ENCODE peak calls at places on chromosome 22, in six cellular contexts. I is vagina, X is sigmoid colon, D is IMR-90, P is ovary, H is breast epithelium. W is an unnamed sample. For H3K4me1, the result is how much of the 10 kb centered on the place peaks cover.

GRCh38 chr22:20491346-20491745 is 4.2 kb downstream of the KLHL22 start:
- DNase-seq in I (no peak), X (no peak), D (no peak), P (no peak), H (no peak), W (no peak)

GRCh38 chr22:42340695-42341383 is 70.4 kb upstream of the TCF20 start:
- DNase-seq in I (no peak), X (peak), D (no peak), P (peak), H (no peak), W (no peak)

GRCh38 chr22:43381693-43382092 is 30.1 kb upstream of the MPPED1 start:
- DNase-seq in I (no peak), X (peak), D (peak), P (no peak), H (no peak), W (no peak)

GRCh38 chr22:32042924-32043323 is at the start of gene SLC5A1:
- DNase-seq in I (no peak), X (no peak), D (no peak), P (no peak), H (peak), W (peak)

GRCh38 chr22:50529416-50530279 is at the start of gene TYMP:
- DNase-seq in I (no peak), X (peak), D (no peak), P (no peak), H (peak), W (peak)

GRCh38 chr22:35739076-35739475 is 21.4 kb downstream of the APOL5 start:
- DNase-seq in I (peak), X (no peak), D (no peak), P (no peak), H (no peak), W (no peak)

GRCh38 chr22:37189011-37189466 is 992 bp upstream of the C1QTNF6 start:
- DNase-seq in I (no peak), X (no peak), D (no peak), P (no peak), H (no peak), W (no peak)

GRCh38 chr22:37331811-37332536 is 49.7 kb downstream of the CYTH4 start:
- DNase-seq in I (no peak), X (no peak), D (peak), P (no peak), H (no peak), W (no peak)

GRCh38 chr22:36775589-36775965 is 342 bp downstream of the IFT27 start:
- DNase-seq in I (no peak), X (peak), D (peak), P (peak), H (peak), W (no peak)

GRCh38 chr22:20629401-20629800 is 122.0 kb downstream of the MED15 start:
- DNase-seq in I (no peak), X (no peak), D (no peak), P (no peak), H (no peak), W (no peak)

GRCh38 chr22:45402466-45402865 is 10.9 kb downstream of the SMC1B start:
- DNase-seq in I (no peak), X (no peak), D (no peak), P (no peak), H (no peak), W (no peak)

GRCh38 chr22:36885474-36885873 is 24.7 kb downstream of the NCF4 start:
- DNase-seq in I (no peak), X (no peak), D (no peak), P (no peak), H (no peak), W (no peak)

GRCh38 chr22:45636668-45637067 is 35.0 kb upstream of the ATXN10 start:
- DNase-seq in I (no peak), X (peak), D (no peak), P (no peak), H (no peak), W (peak)

GRCh38 chr22:46752911-46753310 is 9.5 kb upstream of the TBC1D22A start:
- DNase-seq in I (no peak), X (no peak), D (no peak), P (no peak), H (no peak), W (no peak)

GRCh38 chr22:19046719-19047609 is 75.2 kb downstream of the DGCR2 start:
- DNase-seq in I (no peak), X (no peak), D (no peak), P (peak), H (no peak), W (peak)

GRCh38 chr22:24977370-24978230 is 25.1 kb downstream of the KIAA1671 start:
- DNase-seq in I (no peak), X (peak), D (no peak), P (peak), H (peak), W (peak)

GRCh38 chr22:35140879-35141745 is 75.2 kb downstream of the ISX start:
- DNase-seq in I (no peak), X (no peak), D (no peak), P (no peak), H (no peak), W (no peak)

GRCh38 chr22:37012956-37013355 is 6.3 kb downstream of the TST start:
- DNase-seq in I (no peak), X (no peak), D (no peak), P (no peak), H (no peak), W (peak)

GRCh38 chr22:42662114-42663021 is 13.2 kb upstream of the CYB5R3 start:
- DNase-seq in I (no peak), X (peak), D (peak), P (peak), H (peak), W (peak)

GRCh38 chr22:32327066-32327465 is 30.6 kb upstream of the RFPL3 start:
- DNase-seq in I (peak), X (no peak), D (no peak), P (no peak), H (no peak), W (no peak)

GRCh38 chr22:43334378-43334777 is 8.8 kb downstream of the SCUBE1 start:
- DNase-seq in I (no peak), X (no peak), D (no peak), P (no peak), H (no peak), W (no peak)

GRCh38 chr22:44538071-44538470 is 40.0 kb upstream of the RTL6 start:
- DNase-seq in I (no peak), X (no peak), D (peak), P (no peak), H (no peak), W (no peak)

GRCh38 chr22:35930933-35931332 is 97.7 kb downstream of the RBFOX2 start:
- DNase-seq in I (no peak), X (no peak), D (peak), P (no peak), H (no peak), W (no peak)

GRCh38 chr22:41052661-41053490 is 39.5 kb upstream of the EP300 start:
- DNase-seq in I (no peak), X (no peak), D (peak), P (no peak), H (no peak), W (no peak)

GRCh38 chr22:40310771-40311120 is 35.6 kb upstream of the ADSL start:
- DNase-seq in I (no peak), X (no peak), D (no peak), P (no peak), H (no peak), W (no peak)

GRCh38 chr22:26097840-26098239 is 71.4 kb upstream of the SEZ6L start:
- DNase-seq in I (no peak), X (no peak), D (no peak), P (no peak), H (no peak), W (no peak)

GRCh38 chr22:36325163-36326031 is 62.4 kb downstream of the MYH9 start:
- DNase-seq in I (no peak), X (peak), D (peak), P (peak), H (peak), W (no peak)

GRCh38 chr22:37070334-37070733 is 18.8 kb downstream of the KCTD17 start:
- DNase-seq in I (no peak), X (no peak), D (no peak), P (no peak), H (no peak), W (no peak)

GRCh38 chr22:33271390-33272161 is 213.4 kb upstream of the SYN3 start:
- DNase-seq in I (no peak), X (no peak), D (peak), P (peak), H (no peak), W (peak)

GRCh38 chr22:46070215-46070721 is 80.1 kb upstream of the PPARA start:
- DNase-seq in I (no peak), X (peak), D (peak), P (peak), H (no peak), W (peak)

GRCh38 chr22:50526849-50527801 is 1.7 kb upstream of the SCO2 start:
- DNase-seq in I (no peak), X (peak), D (no peak), P (no peak), H (peak), W (peak)

GRCh38 chr22:44192098-44192810 is 11.5 kb downstream of the PARVG start:
- DNase-seq in I (no peak), X (peak), D (no peak), P (no peak), H (no peak), W (no peak)

GRCh38 chr22:41480397-41480735 is 11.4 kb downstream of the ACO2 start:
- DNase-seq in I (no peak), X (no peak), D (peak), P (no peak), H (no peak), W (no peak)

GRCh38 chr22:25602924-25603323 is 38.4 kb downstream of the GRK3 start:
- DNase-seq in I (no peak), X (no peak), D (no peak), P (no peak), H (no peak), W (no peak)

GRCh38 chr22:37098976-37099577 is 10.4 kb downstream of the TMPRSS6 start:
- DNase-seq in I (no peak), X (no peak), D (no peak), P (no peak), H (no peak), W (no peak)

GRCh38 chr22:44755956-44756361 is 3.6 kb downstream of the ARHGAP8 start:
- DNase-seq in I (no peak), X (no peak), D (no peak), P (no peak), H (peak), W (no peak)

DNA sequence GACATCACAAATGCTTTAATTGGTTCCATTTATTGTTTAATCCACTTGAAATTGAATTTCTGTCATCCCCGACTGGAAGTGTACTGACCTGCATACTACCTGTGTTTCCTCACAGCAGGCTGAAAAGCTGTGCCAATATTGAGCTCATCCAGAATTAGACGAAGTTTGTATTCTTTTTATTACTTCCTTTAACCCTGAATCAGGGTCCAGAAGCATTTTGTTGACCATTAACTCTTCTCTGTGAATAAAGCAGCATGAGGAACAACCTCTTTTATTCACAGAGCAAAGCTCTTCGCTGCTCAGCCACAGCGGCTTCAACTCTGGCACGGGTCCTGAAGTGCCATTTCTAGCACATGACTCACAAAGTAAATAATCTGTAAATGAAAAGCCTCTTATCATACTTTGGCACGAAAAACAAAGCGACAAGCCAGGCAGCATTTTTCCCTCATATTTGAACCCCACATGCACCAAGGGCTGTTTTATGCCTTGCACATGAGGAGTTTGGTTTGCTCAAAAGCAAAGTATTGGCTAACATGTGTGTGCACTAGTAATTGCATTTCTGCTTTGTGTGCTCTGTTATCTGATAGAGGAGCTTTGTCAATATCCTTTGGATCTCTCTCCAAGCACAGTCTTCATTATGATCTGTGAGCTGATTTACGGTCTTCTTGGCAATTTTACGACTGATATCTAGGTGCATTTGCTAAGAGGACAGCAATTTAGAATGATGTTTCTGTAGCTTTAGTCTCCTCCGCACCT is 33.0 kb upstream of the APOBEC3A start:
- DNase-seq in I (no peak), X (peak), D (peak), P (peak), H (peak), W (peak)
- H3K27ac ChIP-seq in I (peak), X (peak), D (peak), P (peak), H (peak), W (peak)

DNA sequence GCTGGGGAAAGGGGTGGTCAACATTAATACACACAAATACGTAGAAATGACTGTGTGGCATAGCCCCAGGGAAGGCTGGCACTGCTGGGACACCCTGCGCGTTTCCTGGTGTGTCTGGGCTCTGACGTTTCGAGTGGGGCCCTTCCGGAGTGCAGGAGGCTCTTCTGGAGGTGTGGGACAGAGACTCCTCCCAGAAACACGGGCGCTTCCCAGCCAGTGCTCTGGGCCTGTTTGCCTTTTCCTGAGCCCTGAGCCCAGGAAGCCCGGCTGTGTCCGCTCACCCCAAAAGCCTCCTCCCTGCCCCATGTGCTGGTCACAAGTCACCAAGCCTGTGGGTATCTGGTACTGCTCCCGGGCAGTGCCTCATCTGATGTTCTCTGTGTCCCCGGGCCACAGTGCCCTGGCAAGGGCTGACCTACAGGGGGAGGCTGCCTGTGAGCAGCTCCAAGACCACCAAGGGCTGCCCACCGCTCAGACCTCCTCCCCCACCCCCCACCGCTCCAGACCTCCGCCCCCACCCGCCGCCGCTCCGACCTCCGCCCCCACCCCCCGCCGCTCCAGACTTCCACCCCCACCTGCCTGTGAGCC is 1133.3 kb downstream of the BRD1 start:
- DNase-seq in I (no peak), X (no peak), D (no peak), P (no peak), H (no peak), W (no peak)
- H3K4me1 ChIP-seq in I (under half), X (under half), D (under half), P (under half), H (under half), W (under half)

DNA sequence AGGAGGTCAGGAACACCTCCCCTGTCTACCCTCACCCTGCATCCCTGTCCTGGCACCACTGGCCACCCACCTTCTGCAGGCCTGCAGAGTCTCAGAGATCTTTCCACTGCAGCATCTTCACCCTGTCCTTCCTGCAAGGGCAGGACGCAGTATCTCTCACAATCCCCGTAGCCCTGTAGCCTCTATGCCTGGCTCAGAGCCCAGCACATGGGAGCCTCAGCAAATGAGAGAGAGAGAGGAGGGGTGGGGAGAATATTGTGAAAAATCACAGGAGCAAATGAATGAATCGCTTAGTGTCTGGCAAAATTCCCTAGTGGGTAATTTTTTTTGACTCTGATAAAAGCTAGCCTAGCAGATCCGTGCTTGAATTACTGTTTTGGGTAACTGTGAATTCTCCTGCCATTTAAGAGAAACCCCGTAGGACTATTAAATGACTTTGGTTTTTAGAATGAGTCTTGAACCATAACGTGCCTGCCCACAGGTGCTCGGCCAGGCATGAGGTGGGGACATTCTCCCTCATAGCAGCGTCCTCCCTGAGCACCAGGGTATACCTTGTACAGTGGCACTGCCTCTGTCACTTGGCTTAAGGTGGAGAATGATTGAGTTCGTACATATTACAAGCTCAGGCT is 91.5 kb downstream of the MORC2 start:
- DNase-seq in I (no peak), X (peak), D (peak), P (peak), H (no peak), W (no peak)
- TF ChIP-seq POLR2A in I (no peak), X (no peak), D (no peak), P (no peak), H (no peak), W (no peak)

DNA sequence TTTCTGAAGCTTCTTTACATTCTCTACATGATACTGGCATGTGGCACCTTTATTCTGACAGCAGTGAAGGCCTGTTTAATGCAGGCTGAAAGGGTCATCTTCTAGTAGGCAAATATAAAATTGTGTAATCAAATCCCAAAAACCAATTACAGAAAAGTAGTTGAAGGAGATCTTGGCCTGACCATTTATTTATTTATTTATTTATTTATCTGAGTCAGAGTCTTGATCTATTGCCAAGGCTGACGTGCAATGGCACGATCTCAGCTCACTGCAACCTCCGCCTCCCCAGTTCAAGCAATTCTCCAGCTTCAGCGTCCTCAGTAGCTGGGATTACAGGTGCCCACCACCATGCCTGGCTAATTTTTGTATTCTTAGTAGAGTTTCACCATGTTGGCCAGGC is 22.7 kb upstream of the CECR2 start:
- DNase-seq in I (no peak), X (no peak), D (no peak), P (no peak), H (no peak), W (no peak)
- H3K27ac ChIP-seq in I (no peak), X (no peak), D (no peak), P (no peak), H (no peak), W (peak)

GRCh38 chr22:29009148-29009547 is 52.5 kb downstream of the C22orf31 start:
- DNase-seq in I (no peak), X (no peak), D (no peak), P (no peak), H (no peak), W (no peak)

GRCh38 chr22:29003975-29004646 is 57.5 kb downstream of the C22orf31 start:
- DNase-seq in I (no peak), X (no peak), D (no peak), P (no peak), H (peak), W (no peak)

GRCh38 chr22:29004647-29005371 is 56.8 kb downstream of the C22orf31 start:
- DNase-seq in I (no peak), X (no peak), D (peak), P (peak), H (peak), W (peak)

GRCh38 chr22:29003552-29003951 is 58.1 kb downstream of the C22orf31 start:
- DNase-seq in I (no peak), X (no peak), D (no peak), P (no peak), H (no peak), W (no peak)

GRCh38 chr22:29006346-29006745 is 55.3 kb downstream of the C22orf31 start:
- DNase-seq in I (no peak), X (no peak), D (no peak), P (no peak), H (no peak), W (no peak)
- H3K4me1 ChIP-seq in I (under half), X (under half), D (under half), P (under half), H (under half), W (under half)

DNA sequence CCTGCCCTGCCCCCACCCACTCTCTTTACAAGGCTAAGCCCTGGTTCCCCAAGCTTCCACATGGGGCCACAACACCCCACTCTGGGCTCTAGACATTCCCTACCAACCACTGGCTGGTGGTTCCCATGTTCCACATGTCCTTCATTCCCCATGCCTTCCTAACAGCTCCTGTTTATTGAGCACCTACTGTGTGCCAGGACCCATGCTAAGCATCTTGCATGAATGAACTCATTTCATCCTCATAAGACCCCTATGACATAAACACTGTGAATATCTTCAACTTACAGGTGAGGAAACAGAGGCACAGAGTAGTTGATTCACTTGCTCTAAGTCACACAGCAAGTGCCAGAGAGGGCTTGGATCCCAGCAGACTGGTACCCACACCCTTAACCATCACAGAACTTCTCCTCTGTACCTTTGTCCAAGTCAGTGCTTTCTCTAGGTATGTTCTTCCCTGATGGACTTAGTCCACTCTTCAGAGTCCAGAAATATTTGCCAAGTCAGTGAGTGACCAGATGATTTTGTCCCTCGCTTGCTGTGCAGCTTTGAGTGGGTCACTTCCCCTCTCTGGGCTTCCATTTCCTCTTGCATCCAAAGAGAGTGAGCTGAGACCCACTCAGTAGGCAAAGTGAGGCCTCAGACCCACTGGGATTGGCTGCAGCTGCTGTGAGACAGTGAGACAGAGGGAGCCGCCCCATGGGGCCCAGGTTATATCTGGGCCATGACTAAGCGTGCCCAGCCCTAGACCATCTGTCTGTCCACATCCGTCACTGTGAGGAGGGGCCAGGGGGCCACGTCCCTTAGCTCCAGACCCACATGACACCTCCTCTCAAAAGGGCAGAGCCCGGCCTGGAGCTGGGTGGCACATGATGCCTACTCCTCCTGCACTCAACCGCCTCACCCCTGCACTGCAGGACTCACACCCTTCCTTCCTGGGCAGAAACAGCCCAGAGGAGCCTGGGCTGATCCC is 132.4 kb downstream of the MN1 start:
- DNase-seq in I (no peak), X (no peak), D (peak), P (no peak), H (no peak), W (no peak)
- TF ChIP-seq POLR2A in I (no peak), X (no peak), D (no peak), P (no peak), H (no peak), W (no peak)